ENCODE peak calls at places on chromosomes 3 and 15, in ten cellular contexts. Y, Z, R, O, H, K, U, L, T and S are unnamed samples.

GRCh38 chr3:38829404-38829803 is 13.4 kb upstream of the SCN10A start:
- DNase-seq in L (no peak), T (peak; percentile 66), Z (no peak), O (peak; percentile 43), K (peak; percentile 79), U (peak; percentile 84), Y (peak; percentile 11), R (peak; percentile 32), H (peak; percentile 85), S (no peak)

GRCh38 chr3:167102071-167102470 is 278.0 kb downstream of the ZBBX start:
- DNase-seq in O (no peak), L (no peak), Z (no peak), U (no peak), H (no peak), K (no peak), Y (peak; percentile 14), R (peak; percentile 6), T (no peak), S (peak; percentile 39)

GRCh38 chr3:15356186-15356585 is 23.8 kb upstream of the SH3BP5 start:
- DNase-seq in O (no peak), K (peak; percentile 25), Z (no peak), H (no peak), L (no peak), T (no peak), R (no peak), Y (no peak), U (no peak), S (no peak)

GRCh38 chr15:38193496-38193895 is 59.1 kb upstream of the SPRED1 start:
- DNase-seq in H (peak; percentile 44), U (peak; percentile 41), T (no peak), O (no peak), Z (no peak), L (no peak), K (peak; percentile 38), R (no peak), Y (no peak), S (no peak)

GRCh38 chr15:39890640-39891039 is 29.4 kb downstream of the GPR176 start:
- DNase-seq in Z (no peak), O (no peak), H (no peak), Y (no peak), L (no peak), K (no peak), U (no peak), T (no peak), R (no peak), S (no peak)

GRCh38 chr3:151974067-151974466 is 100.6 kb downstream of the SUCNR1 start:
- DNase-seq in H (peak; percentile 61), U (peak; percentile 73), O (no peak), Y (no peak), Z (no peak), T (no peak), L (no peak), R (no peak), K (peak; percentile 43), S (no peak)

GRCh38 chr3:52722491-52722890 is 16.6 kb downstream of the SPCS1 start:
- DNase-seq in H (no peak), R (no peak), K (no peak), Z (no peak), T (no peak), U (peak; percentile 10), Y (no peak), O (no peak), L (no peak), S (no peak)

GRCh38 chr3:53046171-53047170 is 598 bp upstream of the SFMBT1 start:
- DNase-seq in Y (no peak), H (peak; percentile 17), O (peak; percentile 66), R (peak; percentile 82), U (peak; percentile 56), T (no peak), Z (peak; percentile 36), L (no peak), K (peak; percentile 12), S (no peak)

GRCh38 chr3:195221876-195222617 is 48.9 kb downstream of the XXYLT1 start:
- DNase-seq in R (no peak), T (no peak), U (no peak), O (no peak), K (no peak), H (no peak), Y (no peak), Z (no peak), L (no peak), S (no peak)

GRCh38 chr3:173096994-173097785 is 43.8 kb downstream of the SPATA16 start:
- DNase-seq in U (peak; percentile 56), L (no peak), R (peak; percentile 2), T (no peak), Y (no peak), K (no peak), H (no peak), Z (no peak), O (no peak), S (no peak)

GRCh38 chr3:185631508-185632206 is 45.6 kb downstream of the SENP2 start:
- DNase-seq in Z (no peak), K (no peak), R (no peak), Y (no peak), U (no peak), H (no peak), L (no peak), O (no peak), T (no peak), S (no peak)

GRCh38 chr15:90230610-90231009 is 3.1 kb downstream of the CIB1 start:
- DNase-seq in Y (no peak), K (no peak), H (no peak), U (no peak), T (no peak), R (no peak), Z (no peak), L (no peak), O (no peak), S (no peak)

GRCh38 chr3:106010829-106011228 is 142.0 kb upstream of the CBLB start:
- DNase-seq in L (no peak), H (no peak), R (no peak), Z (no peak), Y (no peak), T (no peak), K (no peak), U (no peak), O (no peak), S (no peak)

GRCh38 chr3:29789686-29790085 is 508.8 kb downstream of the RBMS3 start:
- DNase-seq in Z (no peak), R (no peak), U (peak; percentile 27), Y (no peak), T (no peak), K (peak; percentile 39), L (no peak), O (no peak), H (no peak), S (no peak)